ENCODE peak calls at places on chromosome 2, in five cellular contexts. M, T, G, S and B are unnamed samples.

GRCh38 chr2:3785220-3785889 is 82.0 kb downstream of the DCDC2C start:
- DNase-seq in M (no peak), T (no peak), G (no peak), S (no peak), B (no peak)

GRCh38 chr2:173741715-173742114 is 223.5 kb downstream of the SP3 start:
- DNase-seq in M (no peak), T (no peak), G (no peak), S (no peak), B (no peak)

GRCh38 chr2:79860233-79861058 is 347.6 kb downstream of the CTNNA2 start:
- DNase-seq in M (no peak), T (no peak), G (no peak), S (peak; percentile 29), B (peak; percentile 1)

GRCh38 chr2:25698752-25699151 is 25.4 kb upstream of the DTNB start:
- DNase-seq in M (no peak), T (no peak), G (no peak), S (no peak), B (no peak)

GRCh38 chr2:88735133-88735532 is 43.7 kb downstream of the RPIA start:
- DNase-seq in M (no peak), T (no peak), G (no peak), S (peak; percentile 17), B (no peak)

GRCh38 chr2:70069049-70069448 is 18.2 kb upstream of the PCBP1 start:
- DNase-seq in M (no peak), T (peak; percentile 57), G (peak; percentile 38), S (no peak), B (no peak)

GRCh38 chr2:191927319-191927867 is 80.5 kb upstream of the CAVIN2 start:
- DNase-seq in M (peak; percentile 66), T (no peak), G (no peak), S (peak; percentile 88), B (peak; percentile 99)

GRCh38 chr2:128160616-128161275 is 69.7 kb downstream of the UGGT1 start:
- DNase-seq in M (no peak), T (no peak), G (no peak), S (no peak), B (no peak)

GRCh38 chr2:49972699-49973098 is 818.4 kb upstream of the FSHR start:
- DNase-seq in M (no peak), T (no peak), G (no peak), S (no peak), B (no peak)

GRCh38 chr2:36818542-36818941 is 122.0 kb downstream of the VIT start:
- DNase-seq in M (no peak), T (no peak), G (no peak), S (no peak), B (no peak)

GRCh38 chr2:36824281-36824680 is 127.8 kb downstream of the VIT start:
- DNase-seq in M (no peak), T (no peak), G (no peak), S (no peak), B (no peak)

GRCh38 chr2:36820942-36821605 is 124.6 kb downstream of the VIT start:
- DNase-seq in M (no peak), T (no peak), G (no peak), S (no peak), B (no peak)

DNA sequence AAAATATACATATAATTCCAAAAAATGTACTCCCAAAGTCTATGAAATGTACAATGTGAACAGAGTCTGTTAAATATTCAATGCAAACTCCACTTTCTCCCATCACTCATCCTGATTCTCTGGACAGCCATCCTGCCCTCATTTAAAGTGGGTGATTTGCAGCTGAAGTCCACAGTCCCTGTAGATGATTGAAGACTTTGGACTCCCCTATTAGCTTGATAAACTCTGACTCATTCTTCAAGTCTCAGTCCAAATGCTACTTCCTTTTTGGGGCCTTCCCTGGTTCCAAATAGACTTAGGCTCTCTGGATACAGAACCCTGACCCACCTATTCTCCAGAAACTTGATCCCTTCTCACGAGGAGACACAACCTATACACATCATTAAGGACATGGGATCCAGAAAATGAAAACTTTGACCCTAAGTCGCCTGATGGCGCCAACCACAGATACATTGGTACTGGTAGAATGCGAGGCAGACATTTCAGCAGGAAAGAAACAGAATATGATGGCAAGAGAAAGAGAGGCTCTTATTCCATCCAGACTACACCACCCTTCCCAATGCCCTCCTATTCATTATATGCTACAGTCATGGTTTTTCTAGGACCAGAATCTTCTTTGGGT is 122.7 kb downstream of the VIT start:
- DNase-seq in M (no peak), T (no peak), G (no peak), S (no peak), B (no peak)
- TF ChIP-seq CTCF in M (no peak), T (no peak), G (no peak), S (no peak), B (no peak)

GRCh38 chr2:160407393-160408204 is 86.0 kb downstream of the RBMS1 start:
- DNase-seq in M (no peak), T (peak; percentile 62), G (peak; percentile 62), S (peak; percentile 87), B (peak; percentile 45)

GRCh38 chr2:160409480-160409879 is 84.1 kb downstream of the RBMS1 start:
- DNase-seq in M (no peak), T (no peak), G (no peak), S (no peak), B (no peak)

GRCh38 chr2:160408205-160408561 is 85.4 kb downstream of the RBMS1 start:
- DNase-seq in M (no peak), T (no peak), G (no peak), S (no peak), B (no peak)

GRCh38 chr2:160406591-160407392 is 86.8 kb downstream of the RBMS1 start:
- DNase-seq in M (no peak), T (peak; percentile 53), G (peak; percentile 57), S (peak; percentile 81), B (no peak)

DNA sequence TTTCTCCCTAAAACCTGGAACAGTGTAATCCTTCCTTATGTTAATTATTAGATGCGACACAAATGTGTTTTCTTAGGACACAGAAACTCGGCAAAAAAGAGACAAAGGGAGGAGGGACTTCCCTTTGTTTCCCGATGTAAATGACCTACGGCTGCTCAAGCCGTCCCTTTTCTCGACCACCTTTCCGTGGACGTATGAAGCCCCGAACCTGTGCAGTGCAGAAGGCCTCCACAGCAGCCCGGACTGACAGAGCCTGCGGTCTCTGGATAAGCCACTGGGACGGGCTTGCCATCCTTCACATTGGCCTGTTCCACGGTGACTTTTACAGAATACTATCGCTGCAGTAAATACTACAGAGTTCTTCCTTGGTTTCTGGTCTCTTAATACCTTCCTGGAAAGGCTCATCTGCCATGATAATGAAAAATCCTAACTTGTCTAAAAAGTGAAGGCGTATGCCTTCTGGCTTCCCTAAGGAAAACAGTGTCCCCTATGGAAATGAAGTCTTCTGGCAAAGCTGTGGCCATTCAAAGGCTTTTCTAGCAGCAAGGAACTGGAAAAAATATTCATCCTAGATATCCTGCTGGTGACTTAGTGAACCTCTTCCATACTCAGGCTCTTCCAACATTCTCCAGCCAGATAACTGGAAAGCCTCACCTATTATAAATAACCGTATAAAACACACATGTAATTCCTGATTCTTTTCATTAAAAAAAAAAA is 84.9 kb downstream of the RBMS1 start:
- DNase-seq in M (no peak), T (no peak), G (no peak), S (no peak), B (no peak)
- H3K4me3 ChIP-seq in M (no peak overlapping the region), T (peak overlapping the region; percentile 67), G (no peak overlapping the region), S (peak overlapping the region; percentile 56), B (peak overlapping the region; percentile 42)

GRCh38 chr2:219252084-219252483 is 959 bp upstream of the TUBA4B start:
- DNase-seq in M (no peak), T (no peak), G (no peak), S (no peak), B (no peak)

GRCh38 chr2:219253753-219254589 is at the start of gene TUBA4A:
- DNase-seq in M (no peak), T (peak; percentile 94), G (peak; percentile 94), S (peak; percentile 53), B (no peak)

GRCh38 chr2:219252900-219253752 is at the start of gene TUBA4B:
- DNase-seq in M (no peak), T (peak; percentile 72), G (peak; percentile 70), S (no peak), B (no peak)

GRCh38 chr2:219252570-219252899 is 508 bp upstream of the TUBA4B start:
- DNase-seq in M (no peak), T (no peak), G (no peak), S (no peak), B (no peak)

GRCh38 chr2:219254590-219255219 is 987 bp upstream of the TUBA4A start:
- DNase-seq in M (no peak), T (no peak), G (no peak), S (no peak), B (no peak)
- TF ChIP-seq CTCF in M (no peak), T (no peak), G (no peak), S (no peak), B (no peak)

DNA sequence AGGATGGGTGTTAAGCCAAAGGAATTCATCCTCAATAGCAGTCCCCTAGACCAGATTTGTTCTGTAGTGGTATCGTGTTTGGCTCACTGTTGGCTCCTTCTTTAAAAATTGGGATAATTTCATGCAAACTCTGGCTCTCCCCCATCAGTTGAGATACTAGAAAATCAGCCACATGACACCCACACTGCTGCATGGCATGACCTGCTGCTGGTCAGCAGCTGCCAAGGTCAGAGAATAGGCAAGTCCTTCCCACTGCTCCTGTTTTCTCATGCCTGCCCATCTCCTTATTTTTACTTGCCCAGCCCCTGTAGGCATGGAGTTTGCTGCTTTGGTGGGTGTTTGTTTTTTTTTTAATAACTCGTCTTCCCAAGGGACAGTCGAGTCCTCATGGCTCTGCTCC is 1.0 kb upstream of the SNRNP200 start:
- DNase-seq in M (no peak), T (no peak), G (no peak), S (no peak), B (no peak)
- H3K4me3 ChIP-seq in M (peak overlapping the region; percentile 100), T (peak overlapping the region; percentile 70), G (no peak overlapping the region), S (peak overlapping the region; percentile 100), B (peak overlapping the region; percentile 99)

GRCh38 chr2:104733544-104733943 is 120.4 kb upstream of the POU3F3 start:
- DNase-seq in M (no peak), T (no peak), G (no peak), S (no peak), B (no peak)
- TF ChIP-seq CTCF in M (no peak), T (no peak), G (no peak), S (no peak), B (no peak)